ENCODE peak calls at places on chromosome 19, in five cellular contexts. G is heart right ventricle; U is DMS79 treated with DMSO at 0.1 percent for 48 hours; Y is activated CD4-positive, alpha-beta memory T cell treated with anti-CD3 and anti-CD28 coated beads, Interleukin-2, amount 10 ng/mL, durations not matched to agents 7 days and 5 days; O is naive thymus-derived CD8-positive, alpha-beta T cell. K is an unnamed sample.

GRCh38 chr19:38451629-38452028 is 18.1 kb downstream of the RYR1 start:
- DNase-seq in G (no peak), U (no peak), Y (no peak), O (no peak), K (no peak)

GRCh38 chr19:17103177-17103576 is 27.6 kb downstream of the MYO9B start:
- DNase-seq in G (no peak), U (no peak), Y (no peak), O (peak; percentile 9), K (no peak)

GRCh38 chr19:38004505-38005223 is 97.7 kb downstream of the SIPA1L3 start:
- DNase-seq in G (peak; percentile 64), U (peak; percentile 96), Y (no peak), O (no peak), K (peak; percentile 91)

GRCh38 chr19:5913739-5914357 is at the start of gene CAPS:
- DNase-seq in G (peak; percentile 59), U (no peak), Y (no peak), O (no peak), K (peak; percentile 85)

GRCh38 chr19:40632311-40633036 is 31.3 kb downstream of the LTBP4 start:
- DNase-seq in G (no peak), U (no peak), Y (no peak), O (no peak), K (no peak)

GRCh38 chr19:18437481-18438330 is at the start of gene ISYNA1:
- DNase-seq in G (peak; percentile 72), U (peak; percentile 50), Y (no peak), O (peak; percentile 47), K (no peak)

GRCh38 chr19:46147791-46148288 is at the start of gene IGFL2:
- DNase-seq in G (no peak), U (peak; percentile 31), Y (no peak), O (no peak), K (no peak)

GRCh38 chr19:13613447-13613846 is 107.2 kb upstream of the CACNA1A start:
- DNase-seq in G (no peak), U (peak; percentile 47), Y (no peak), O (no peak), K (no peak)

GRCh38 chr19:52237197-52237596 is 32.2 kb upstream of the ZNF766 start:
- DNase-seq in G (no peak), U (no peak), Y (no peak), O (no peak), K (no peak)

GRCh38 chr19:31356587-31357314 is 7.5 kb upstream of the TSHZ3 start:
- DNase-seq in G (peak; percentile 51), U (no peak), Y (peak; percentile 62), O (peak; percentile 30), K (no peak)

GRCh38 chr19:55146648-55147218 is 2.3 kb downstream of the TNNT1 start:
- DNase-seq in G (no peak), U (peak; percentile 79), Y (no peak), O (no peak), K (no peak)

GRCh38 chr19:58554494-58555368 is at the start of gene CHMP2A:
- DNase-seq in G (peak; percentile 99), U (no peak), Y (peak; percentile 98), O (peak; percentile 95), K (peak; percentile 99)

GRCh38 chr19:6572217-6572616 is 18.7 kb downstream of the CD70 start:
- DNase-seq in G (peak; percentile 17), U (no peak), Y (no peak), O (no peak), K (no peak)

GRCh38 chr19:17095141-17095919 is 19.8 kb downstream of the MYO9B start:
- DNase-seq in G (peak; percentile 55), U (no peak), Y (no peak), O (no peak), K (no peak)

GRCh38 chr19:55485439-55486011 is 537 bp downstream of the NAT14 start:
- DNase-seq in G (no peak), U (no peak), Y (no peak), O (peak; percentile 22), K (peak; percentile 45)

GRCh38 chr19:10892256-10892655 is 20.9 kb downstream of the CARM1 start:
- DNase-seq in G (peak; percentile 42), U (no peak), Y (no peak), O (no peak), K (no peak)

K was measured in ureter.